ENCODE peak calls at places on chromosomes 11 and 22, in four cellular contexts. J is fibroblast of pulmonary artery, Y is dorsolateral prefrontal cortex, U is HuH-7. T is an unnamed sample.

GRCh38 chr11:86145439-86146156 is 76.7 kb upstream of the PICALM start:
- DNase-seq in J (no peak), Y (no peak), U (peak; percentile 12), T (no peak)

GRCh38 chr22:17890245-17890671 is 116.0 kb upstream of the BID start:
- DNase-seq in J (no peak), Y (no peak), U (peak; percentile 26), T (peak; percentile 19)

GRCh38 chr22:19844423-19845368 is 10.0 kb downstream of the GNB1L start:
- DNase-seq in J (peak; percentile 47), Y (no peak), U (no peak), T (peak; percentile 22)

GRCh38 chr11:7696424-7696823 is 9.9 kb downstream of the OVCH2 start:
- DNase-seq in J (no peak), Y (no peak), U (no peak), T (no peak)

GRCh38 chr11:7673724-7674434 is 579 bp upstream of the CYB5R2 start:
- DNase-seq in J (no peak), Y (no peak), U (peak; percentile 69), T (peak; percentile 49)

GRCh38 chr11:26953770-26954392 is 40.0 kb upstream of the FIBIN start:
- DNase-seq in J (peak; percentile 96), Y (no peak), U (no peak), T (peak; percentile 48)

GRCh38 chr11:95140397-95141030 is 50.9 kb downstream of the ENDOD1 start:
- DNase-seq in J (peak; percentile 72), Y (no peak), U (no peak), T (peak; percentile 79)

GRCh38 chr11:117545706-117546105 is 218.1 kb downstream of the CEP164 start:
- DNase-seq in J (no peak), Y (no peak), U (no peak), T (no peak)

GRCh38 chr11:128157423-128158298 is 429.7 kb downstream of the ETS1 start:
- DNase-seq in J (peak; percentile 89), Y (no peak), U (peak; percentile 28), T (peak; percentile 82)

T was measured in fibroblast of villous mesenchyme.